ENCODE peak calls at places on chromosomes 12 and 14, in six cellular contexts. R, T, Q, Y, C and K are unnamed samples.

GRCh38 chr12:49232940-49233841 is 31.7 kb upstream of the TUBA1C start:
- DNase-seq in T (peak), R (no peak), C (peak), Q (peak), Y (peak), K (peak)

GRCh38 chr14:53306267-53306721 is 153.2 kb upstream of the DDHD1 start:
- DNase-seq in Y (peak), C (peak), Q (peak), T (peak), R (no peak), K (peak)

GRCh38 chr14:90491221-90491867 is 94.5 kb downstream of the CALM1 start:
- DNase-seq in C (no peak), R (no peak), T (peak), Y (peak), Q (no peak), K (no peak)

GRCh38 chr14:22622220-22622619 is 21.9 kb downstream of the OR6J1 start:
- DNase-seq in T (no peak), C (no peak), Y (no peak), R (no peak), Q (no peak), K (no peak)

GRCh38 chr14:52076334-52076733 is 7.5 kb upstream of the NID2 start:
- DNase-seq in Q (no peak), Y (no peak), T (no peak), C (no peak), R (no peak), K (no peak)

GRCh38 chr12:27525373-27525772 is 1.4 kb downstream of the PPFIBP1 start:
- DNase-seq in T (no peak), C (no peak), Q (no peak), Y (no peak), R (no peak), K (no peak)

GRCh38 chr14:103871596-103872480 is 24.5 kb upstream of the PPP1R13B start:
- DNase-seq in Y (peak), T (no peak), Q (peak), C (no peak), R (peak), K (no peak)

GRCh38 chr12:90043264-90043663 is 334.6 kb upstream of the ATP2B1 start:
- DNase-seq in C (no peak), T (no peak), R (no peak), Q (peak), Y (no peak), K (no peak)

GRCh38 chr14:26966942-26967341 is 369.1 kb upstream of the NOVA1 start:
- DNase-seq in T (no peak), C (no peak), R (no peak), Q (no peak), Y (no peak), K (no peak)

GRCh38 chr14:74945852-74946658 is 9.3 kb downstream of the PGF start:
- DNase-seq in R (no peak), Q (peak), Y (peak), C (peak), T (peak), K (peak)

GRCh38 chr12:3365416-3366385 is 125.3 kb upstream of the PRMT8 start:
- DNase-seq in Q (no peak), R (no peak), T (peak), Y (peak), C (no peak), K (no peak)

GRCh38 chr12:4794503-4794902 is 74.3 kb downstream of the GALNT8 start:
- DNase-seq in Y (no peak), C (peak), Q (no peak), R (no peak), T (no peak), K (no peak)

GRCh38 chr12:120684523-120684932 is 2.4 kb upstream of the MLEC start:
- DNase-seq in R (peak), Y (no peak), C (no peak), Q (no peak), T (no peak), K (no peak)

GRCh38 chr12:106673151-106673550 is 90.3 kb downstream of the RFX4 start:
- DNase-seq in Q (no peak), C (no peak), Y (peak), R (no peak), T (peak), K (no peak)

GRCh38 chr12:100128509-100128908 is 14.2 kb downstream of the BLTP3B start:
- DNase-seq in Q (peak), T (peak), R (no peak), Y (no peak), C (peak), K (peak)

GRCh38 chr12:119868992-119869391 is 8.1 kb downstream of the CIT start:
- DNase-seq in R (no peak), T (no peak), Q (no peak), C (no peak), Y (no peak), K (no peak)

GRCh38 chr12:57852620-57853509 is 6.3 kb upstream of the CTDSP2 start:
- DNase-seq in Y (peak), R (no peak), T (no peak), C (no peak), Q (no peak), K (peak)

GRCh38 chr12:108728820-108729611 is 2.3 kb downstream of the CORO1C start:
- DNase-seq in R (no peak), Y (no peak), T (no peak), C (no peak), Q (no peak), K (no peak)

GRCh38 chr12:108727868-108728735 is 3.2 kb downstream of the CORO1C start:
- DNase-seq in R (no peak), C (no peak), Q (no peak), Y (no peak), T (no peak), K (no peak)

GRCh38 chr12:108731105-108731865 is at the start of gene CORO1C:
- DNase-seq in C (peak), T (peak), R (peak), Q (peak), Y (peak), K (peak)

GRCh38 chr12:108730337-108731104 is 797 bp downstream of the CORO1C start:
- DNase-seq in C (peak), R (no peak), Y (peak), T (peak), Q (peak), K (peak)

DNA sequence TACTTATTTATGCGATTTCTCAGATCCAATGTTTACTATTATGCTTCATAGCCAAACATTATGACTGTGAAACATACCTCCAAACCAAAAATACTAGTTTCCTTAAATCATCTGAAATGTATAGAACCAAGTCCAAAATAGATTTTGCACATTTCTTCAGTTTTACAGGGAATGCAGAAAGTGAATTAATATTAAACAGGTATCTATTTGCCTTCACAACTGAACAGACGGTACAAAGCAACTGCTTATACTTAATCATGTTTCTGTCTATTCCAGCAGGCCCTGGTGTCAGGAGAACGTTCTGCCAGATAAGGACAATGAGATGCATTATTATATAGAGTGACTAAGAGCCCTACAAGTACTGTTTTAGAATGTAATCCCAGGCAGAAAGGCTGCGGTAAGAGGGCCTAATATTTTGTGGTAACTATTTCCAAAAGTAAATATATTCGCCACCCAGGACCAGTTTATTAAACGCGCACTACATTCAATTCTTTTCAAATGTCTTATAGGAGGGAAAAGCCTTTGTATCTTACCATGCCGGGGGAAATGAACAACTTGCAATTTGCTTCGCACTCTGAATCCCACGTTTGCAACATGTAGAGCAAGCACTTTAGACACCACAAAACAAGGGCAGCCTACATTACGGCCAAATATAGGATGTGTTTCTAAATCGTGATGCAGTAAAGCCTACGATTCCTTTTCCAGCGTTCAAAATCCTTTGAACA is 1.5 kb downstream of the CORO1C start:
- DNase-seq in C (no peak), T (peak), R (no peak), Y (no peak), Q (peak), K (peak)
- TF ChIP-seq GABPA in C (no peak), T (no peak), R (no peak), Y (no peak), Q (peak), K (no peak)

GRCh38 chr12:131703161-131703560 is 7.7 kb upstream of the SFSWAP start:
- DNase-seq in R (no peak), Q (no peak), T (no peak), C (no peak), Y (no peak), K (no peak)

GRCh38 chr12:131699434-131699833 is 11.5 kb upstream of the SFSWAP start:
- DNase-seq in Q (no peak), Y (no peak), T (no peak), C (no peak), R (no peak), K (no peak)

GRCh38 chr12:131702573-131702877 is 8.4 kb upstream of the SFSWAP start:
- DNase-seq in R (no peak), T (no peak), Y (no peak), Q (no peak), C (no peak), K (no peak)

GRCh38 chr12:131700271-131700670 is 10.6 kb upstream of the SFSWAP start:
- DNase-seq in R (no peak), T (no peak), Y (peak), Q (no peak), C (no peak), K (no peak)

DNA sequence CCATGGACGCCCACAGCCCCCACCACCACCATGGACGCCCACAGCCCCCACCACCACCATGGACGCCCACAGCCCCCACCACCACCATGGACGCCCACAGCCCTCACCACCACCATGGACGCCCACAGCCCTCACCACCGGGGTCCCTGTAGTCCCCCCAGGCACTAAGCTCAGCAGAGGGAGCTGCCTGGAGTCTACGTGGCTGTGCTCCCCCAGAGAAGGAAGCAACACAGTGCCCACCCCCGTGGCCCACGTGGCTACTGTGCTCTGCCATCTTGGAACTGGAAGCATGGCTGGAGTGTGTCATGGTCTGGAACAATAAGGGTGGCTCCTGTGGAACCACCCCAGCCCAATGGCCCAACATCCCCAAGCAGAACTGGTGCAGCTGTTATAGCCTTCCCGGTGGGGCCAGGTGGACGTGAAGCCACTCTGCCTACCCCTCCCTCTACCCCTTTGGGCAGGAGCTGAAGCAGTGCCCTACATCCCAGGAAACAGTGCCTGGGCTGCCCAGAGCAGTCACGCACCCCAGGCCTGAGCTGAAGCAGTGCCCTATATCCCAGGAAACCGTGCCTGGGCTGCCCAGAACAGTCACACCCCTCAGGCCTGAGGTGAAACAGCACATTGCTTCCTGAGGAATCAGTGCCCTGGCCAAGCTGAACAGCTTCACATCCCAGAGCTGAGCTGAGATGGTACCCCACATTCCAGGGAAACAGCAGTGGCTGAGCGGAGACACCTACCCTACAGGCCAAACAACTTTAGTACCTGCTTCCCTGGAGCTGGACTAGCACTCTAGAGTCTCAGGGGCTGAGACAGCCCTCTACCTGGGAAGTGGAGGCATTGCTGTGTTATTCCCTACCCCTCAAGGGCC is 9.0 kb upstream of the SFSWAP start:
- DNase-seq in T (no peak), R (no peak), Y (no peak), Q (no peak), C (no peak), K (no peak)
- TF ChIP-seq GABPA in T (no peak), R (no peak), Y (no peak), Q (no peak), C (no peak), K (no peak)

DNA sequence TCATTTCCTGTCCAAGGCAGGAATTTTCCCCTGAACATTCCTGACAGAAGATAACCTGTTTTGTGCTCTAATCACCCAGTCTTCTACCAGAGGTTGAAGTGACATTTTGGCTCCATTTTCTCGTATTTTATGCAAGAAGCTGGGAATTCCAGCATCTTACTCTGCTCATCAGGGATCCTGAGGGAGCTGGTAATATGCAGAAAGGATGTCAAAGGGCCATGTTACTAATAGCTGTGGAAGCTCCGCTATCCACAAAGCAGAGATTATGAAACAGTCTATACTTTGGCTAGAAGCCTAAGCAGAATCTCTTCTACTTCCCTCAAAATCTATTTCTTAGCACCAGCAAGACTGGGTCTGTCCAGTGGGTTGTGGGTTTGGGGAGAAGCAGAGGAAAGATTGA is 613.0 kb downstream of the DIO2 start:
- DNase-seq in C (no peak), Y (no peak), T (no peak), R (no peak), Q (no peak), K (no peak)
- TF ChIP-seq GABPA in C (no peak), Y (no peak), T (no peak), R (no peak), Q (no peak), K (no peak)

GRCh38 chr14:76829650-76830421 is 3.6 kb downstream of the LRRC74A start:
- DNase-seq in T (peak), C (no peak), R (no peak), Q (no peak), Y (no peak), K (peak)
- TF ChIP-seq GABPA in T (no peak), C (no peak), R (no peak), Q (no peak), Y (no peak), K (no peak)